ENCODE peak calls at places on chromosome X, in nine cellular contexts. Y is GM23248; A is NCI-H1092 treated with DMSO at 0.1 percent for 48 hours; Q is AG20443; W is NCI-H1417; E is SW480; O is RPMI7951; I is fibroblast of lung; V is activated naive CD4-positive, alpha-beta T cell treated with anti-CD3 and anti-CD28 coated beads, Interleukin-2, amount 10 ng/mL, durations not matched to agents 7 days and 5 days. X is an unnamed sample.

GRCh38 chrX:68941385-68941952 is 112.6 kb downstream of the EFNB1 start:
- DNase-seq in O (no peak), W (no peak), E (no peak), Q (no peak), I (peak), A (no peak), V (no peak), Y (no peak), X (no peak)

GRCh38 chrX:70423937-70424336 is 823 bp downstream of the GDPD2 start:
- DNase-seq in W (no peak), I (no peak), A (no peak), E (no peak), V (no peak), O (no peak), Y (no peak), Q (no peak), X (no peak)

GRCh38 chrX:40170830-40171512 is 73.2 kb upstream of the BCOR start:
- DNase-seq in E (no peak), V (peak), Q (no peak), W (no peak), Y (peak), I (no peak), A (peak), O (peak), X (no peak)

GRCh38 chrX:46649421-46650260 is 76.1 kb downstream of the CHST7 start:
- DNase-seq in A (peak), O (peak), I (no peak), V (no peak), Q (peak), Y (peak), W (peak), E (no peak), X (no peak)

GRCh38 chrX:149641432-149641831 is 9.8 kb upstream of the TMEM185A start:
- DNase-seq in V (no peak), Y (peak), E (no peak), O (no peak), I (no peak), Q (no peak), W (no peak), A (no peak), X (no peak)

GRCh38 chrX:9884031-9884779 is 83.0 kb upstream of the CLDN34 start:
- DNase-seq in V (no peak), W (no peak), E (no peak), I (no peak), O (no peak), Q (no peak), A (no peak), Y (no peak), X (no peak)

GRCh38 chrX:153627675-153628111 is 19.3 kb upstream of the DUSP9 start:
- DNase-seq in A (no peak), W (peak), I (no peak), Q (no peak), O (no peak), Y (no peak), V (no peak), E (no peak), X (peak)

GRCh38 chrX:105126201-105126600 is 94.3 kb downstream of the TEX13A start:
- DNase-seq in V (no peak), Y (no peak), W (no peak), O (no peak), Q (no peak), I (no peak), E (peak), A (no peak), X (no peak)

GRCh38 chrX:12227412-12228041 is 89.3 kb downstream of the FRMPD4 start:
- DNase-seq in E (no peak), V (no peak), Y (no peak), A (no peak), Q (no peak), W (no peak), O (no peak), I (no peak), X (no peak)

GRCh38 chrX:48826135-48826875 is at the start of gene ERAS:
- DNase-seq in A (no peak), Q (no peak), E (no peak), I (no peak), O (no peak), V (peak), Y (no peak), W (no peak), X (no peak)

GRCh38 chrX:981791-982626 is 230.4 kb downstream of the CRLF2 start:
- DNase-seq in V (no peak), A (no peak), O (no peak), Q (no peak), E (no peak), W (no peak), I (no peak), Y (no peak), X (no peak)

GRCh38 chrX:1534321-1535168 is 2.4 kb downstream of the P2RY8 start:
- DNase-seq in Y (no peak), V (peak), I (no peak), O (no peak), E (no peak), Q (no peak), W (no peak), A (no peak), X (no peak)

GRCh38 chrX:7214251-7214650 is 66.3 kb upstream of the PUDP start:
- DNase-seq in I (no peak), Y (peak), W (no peak), O (peak), Q (peak), V (no peak), E (no peak), A (no peak), X (no peak)

GRCh38 chrX:12825801-12826200 is 34.6 kb downstream of the PRPS2 start:
- DNase-seq in Y (no peak), Q (no peak), I (peak), V (no peak), W (no peak), E (peak), O (peak), A (no peak), X (no peak)

GRCh38 chrX:110242371-110242770 is 75.5 kb downstream of the AMMECR1 start:
- DNase-seq in Q (no peak), W (no peak), E (no peak), A (no peak), O (no peak), I (no peak), V (no peak), Y (no peak), X (no peak)

GRCh38 chrX:78886550-78886949 is 58.6 kb upstream of the P2RY10 start:
- DNase-seq in Q (peak), I (no peak), W (no peak), V (no peak), O (peak), E (peak), Y (peak), A (no peak), X (no peak)

GRCh38 chrX:15500497-15500966 is at the start of gene BMX:
- DNase-seq in Q (no peak), E (no peak), O (no peak), W (no peak), Y (no peak), V (no peak), I (no peak), A (no peak), X (peak)

GRCh38 chrX:39854772-39855747 is 242.7 kb downstream of the BCOR start:
- DNase-seq in W (no peak), V (peak), Q (no peak), Y (no peak), O (no peak), E (peak), A (no peak), I (no peak), X (no peak)

GRCh38 chrX:46770006-46770816 is 11.3 kb upstream of the SLC9A7 start:
- DNase-seq in Y (peak), W (no peak), V (no peak), I (peak), O (peak), E (no peak), A (no peak), Q (peak), X (no peak)

GRCh38 chrX:44844204-44844603 is 383 bp downstream of the DUSP21 start:
- DNase-seq in O (no peak), Q (no peak), A (no peak), Y (no peak), W (no peak), E (no peak), I (no peak), V (no peak), X (no peak)

GRCh38 chrX:149286940-149287349 is 218.2 kb downstream of the IDS start:
- DNase-seq in Q (peak), V (peak), O (peak), I (peak), E (peak), Y (peak), W (peak), A (peak), X (no peak)

GRCh38 chrX:146433771-146434170 is 375.8 kb upstream of the CXorf51B start:
- DNase-seq in Y (no peak), I (no peak), V (no peak), Q (no peak), E (no peak), A (no peak), O (no peak), W (no peak), X (no peak)

GRCh38 chrX:69501433-69501832 is 2.7 kb upstream of the NALF2 start:
- DNase-seq in O (peak), A (no peak), W (peak), I (no peak), E (no peak), Q (no peak), V (no peak), Y (no peak), X (no peak)

GRCh38 chrX:40933132-40934078 is 151.8 kb upstream of the USP9X start:
- DNase-seq in O (peak), A (no peak), W (no peak), V (peak), I (peak), E (no peak), Y (peak), Q (peak), X (no peak)

GRCh38 chrX:68694429-68695205 is 47.2 kb downstream of the STARD8 start:
- DNase-seq in Q (no peak), Y (peak), I (no peak), A (no peak), V (no peak), E (no peak), O (no peak), W (no peak), X (no peak)

GRCh38 chrX:153832732-153833131 is 2.4 kb upstream of the PDZD4 start:
- DNase-seq in O (no peak), W (no peak), A (no peak), I (no peak), Q (no peak), V (no peak), Y (no peak), E (no peak), X (no peak)

GRCh38 chrX:1453951-1454785 is 1.5 kb upstream of the ASMTL start:
- DNase-seq in O (peak), I (peak), W (no peak), Q (peak), Y (peak), V (peak), A (no peak), E (peak), X (peak)

GRCh38 chrX:96181571-96181970 is 503.1 kb upstream of the DIAPH2 start:
- DNase-seq in E (no peak), O (no peak), V (no peak), A (no peak), W (no peak), I (no peak), Y (no peak), Q (no peak), X (no peak)

GRCh38 chrX:122907375-122907774 is 276.7 kb upstream of the GRIA3 start:
- DNase-seq in Y (no peak), V (no peak), I (no peak), W (no peak), E (no peak), O (no peak), A (no peak), Q (no peak), X (no peak)

GRCh38 chrX:69538321-69538876 is 34.3 kb downstream of the NALF2 start:
- DNase-seq in A (no peak), W (peak), V (peak), Y (peak), I (peak), E (peak), O (peak), Q (peak), X (peak)